ENCODE peak calls at places on chromosome 1, in six cellular contexts. R is heart right ventricle, X is heart left ventricle, F is cardiac muscle cell, M is colonic mucosa, J is fibroblast of lung. G is an unnamed sample.

GRCh38 chr1:229087906-229088305 is 183.0 kb upstream of the RAB4A start:
- DNase-seq in J (no peak), X (no peak), F (no peak), M (no peak), R (no peak), G (no peak)

GRCh38 chr1:198275598-198275997 is 118.8 kb downstream of the NEK7 start:
- DNase-seq in J (peak; percentile 44), M (no peak), R (no peak), X (no peak), F (no peak), G (no peak)

GRCh38 chr1:32400876-32401631 is 6.8 kb upstream of the BSDC1 start:
- DNase-seq in R (peak; percentile 87), X (peak; percentile 87), F (peak; percentile 91), M (peak; percentile 89), J (peak; percentile 88), G (peak; percentile 85)

GRCh38 chr1:92408825-92409224 is 77.9 kb downstream of the GFI1 start:
- DNase-seq in X (no peak), F (no peak), J (no peak), R (no peak), M (no peak), G (no peak)

GRCh38 chr1:150577557-150578277 is 1.7 kb downstream of the MCL1 start:
- DNase-seq in M (no peak), X (no peak), J (peak; percentile 78), R (no peak), F (no peak), G (no peak)

GRCh38 chr1:1440262-1440772 is 4.8 kb downstream of the VWA1 start:
- DNase-seq in R (no peak), F (no peak), X (no peak), M (no peak), J (no peak), G (no peak)

GRCh38 chr1:209674957-209675566 is at the start of gene G0S2:
- DNase-seq in X (peak; percentile 83), M (peak; percentile 85), F (peak; percentile 83), J (peak; percentile 87), R (peak; percentile 81), G (peak; percentile 74)

GRCh38 chr1:115757866-115758265 is 10.6 kb downstream of the CASQ2 start:
- DNase-seq in M (no peak), R (no peak), X (no peak), F (no peak), J (peak; percentile 69), G (no peak)

GRCh38 chr1:2914702-2915101 is 106.6 kb upstream of the ACTRT2 start:
- DNase-seq in J (no peak), X (no peak), F (no peak), R (no peak), M (no peak), G (no peak)

GRCh38 chr1:58583496-58583895 is 6.4 kb upstream of the TACSTD2 start:
- DNase-seq in X (no peak), R (no peak), M (no peak), F (no peak), J (no peak), G (no peak)

GRCh38 chr1:230243583-230244377 is 176.7 kb downstream of the GALNT2 start:
- DNase-seq in M (no peak), R (no peak), J (peak; percentile 55), X (no peak), F (no peak), G (no peak)

GRCh38 chr1:51445346-51446090 is 73.5 kb downstream of the EPS15 start:
- DNase-seq in X (no peak), R (no peak), M (no peak), J (peak; percentile 45), F (no peak), G (no peak)

GRCh38 chr1:176566004-176566975 is 103.3 kb downstream of the PAPPA2 start:
- DNase-seq in J (peak; percentile 48), M (peak; percentile 22), X (no peak), R (peak; percentile 13), F (no peak), G (no peak)

GRCh38 chr1:89821322-89822108 is 683 bp downstream of the LRRC8D start:
- DNase-seq in M (peak; percentile 76), R (peak; percentile 23), F (peak; percentile 64), X (peak; percentile 36), J (peak; percentile 20), G (peak; percentile 86)

GRCh38 chr1:112054504-112054903 is 65.0 kb upstream of the KCND3 start:
- DNase-seq in J (no peak), X (no peak), F (no peak), M (no peak), R (peak; percentile 11), G (no peak)

GRCh38 chr1:92482404-92482664 is 4.4 kb downstream of the GFI1 start:
- DNase-seq in M (no peak), J (peak; percentile 35), X (no peak), R (no peak), F (peak; percentile 50), G (no peak)

GRCh38 chr1:48469616-48470500 is 2.1 kb downstream of the SPATA6 start:
- DNase-seq in F (peak; percentile 3), X (peak; percentile 57), R (peak; percentile 49), M (peak; percentile 49), J (peak; percentile 88), G (no peak)

GRCh38 chr1:48471103-48471502 is 901 bp downstream of the SPATA6 start:
- DNase-seq in M (peak; percentile 33), J (peak; percentile 19), X (no peak), F (no peak), R (peak; percentile 5), G (no peak)

GRCh38 chr1:48472747-48473146 is 743 bp upstream of the SPATA6 start:
- DNase-seq in M (no peak), X (no peak), F (no peak), R (no peak), J (peak; percentile 43), G (no peak)

GRCh38 chr1:48470506-48470905 is 1.5 kb downstream of the SPATA6 start:
- DNase-seq in M (peak; percentile 49), R (peak; percentile 47), J (peak; percentile 47), X (peak; percentile 37), F (peak; percentile 20), G (no peak)

GRCh38 chr1:48471603-48472576 is at the start of gene SPATA6:
- DNase-seq in X (peak; percentile 97), M (peak; percentile 100), R (peak; percentile 97), F (peak; percentile 98), J (peak; percentile 96), G (peak; percentile 99)
- TF ChIP-seq CTCF in X (no peak), M (no peak), R (peak; percentile 32), F (no peak), J (peak; percentile 8), G (no peak)

DNA sequence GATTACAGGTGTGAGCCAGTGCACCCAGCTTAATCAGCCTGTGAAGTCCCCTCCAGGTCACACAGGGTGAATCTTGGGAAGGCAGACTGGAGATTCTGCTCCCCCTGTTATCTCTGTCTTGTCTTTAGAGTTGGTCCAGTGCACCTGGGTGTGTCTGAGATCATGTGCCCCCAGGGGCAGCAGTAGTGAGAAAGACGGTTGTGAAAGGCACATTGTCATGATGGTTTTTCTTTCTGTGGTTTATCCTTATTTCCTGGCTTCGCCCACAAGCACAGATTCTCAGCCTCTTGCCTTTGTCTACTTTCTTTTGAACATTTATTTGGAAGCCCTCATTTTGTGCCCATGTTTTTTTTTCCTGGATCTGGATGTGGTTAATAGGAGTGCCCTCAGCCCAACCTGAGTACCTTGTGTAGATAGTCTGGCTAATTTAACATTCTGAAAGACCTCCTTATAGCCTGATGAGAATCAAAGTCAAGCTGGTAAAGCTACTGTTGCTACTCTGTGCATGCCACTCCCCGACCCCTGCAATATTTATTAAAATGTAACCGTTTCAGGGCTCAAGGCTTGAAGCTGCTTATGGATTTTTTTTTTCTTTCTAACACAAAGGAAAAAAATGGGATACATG is 23.7 kb downstream of the UCK2 start:
- DNase-seq in J (peak; percentile 26), F (no peak), X (no peak), M (no peak), R (no peak), G (no peak)
- H3K4me1 ChIP-seq in J (peaks cover 13% of the 10 kb centered on the region), F (peaks cover 28% of the 10 kb centered on the region), X (peaks cover 23% of the 10 kb centered on the region), M (no peaks in the 10 kb centered on the region), R (peaks cover 40% of the 10 kb centered on the region), G (peaks cover 1% of the 10 kb centered on the region)

DNA sequence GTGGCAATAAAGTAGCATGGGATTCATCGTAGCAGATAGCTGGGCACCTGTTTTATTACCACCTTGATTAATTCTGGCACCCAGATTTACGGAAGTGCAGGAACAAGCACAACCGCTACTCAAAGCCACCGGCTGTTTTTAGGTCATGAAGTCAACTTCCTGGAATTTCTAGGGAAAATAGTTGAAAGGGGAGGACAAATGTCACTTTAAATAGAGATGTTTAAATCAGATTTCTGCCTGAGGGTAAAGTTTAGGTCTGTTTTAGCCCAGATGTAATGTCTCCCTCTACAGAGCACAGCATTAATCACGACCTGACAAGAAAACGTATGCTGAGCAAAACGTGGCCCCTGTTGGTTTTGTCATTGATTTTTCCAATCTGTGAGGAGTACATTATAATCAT is 8.0 kb downstream of the ADGRL2 start:
- DNase-seq in J (no peak), M (no peak), X (no peak), F (peak; percentile 37), R (no peak), G (no peak)
- TF ChIP-seq CTCF in J (no peak), M (no peak), X (no peak), F (no peak), R (peak; percentile 45), G (no peak)

DNA sequence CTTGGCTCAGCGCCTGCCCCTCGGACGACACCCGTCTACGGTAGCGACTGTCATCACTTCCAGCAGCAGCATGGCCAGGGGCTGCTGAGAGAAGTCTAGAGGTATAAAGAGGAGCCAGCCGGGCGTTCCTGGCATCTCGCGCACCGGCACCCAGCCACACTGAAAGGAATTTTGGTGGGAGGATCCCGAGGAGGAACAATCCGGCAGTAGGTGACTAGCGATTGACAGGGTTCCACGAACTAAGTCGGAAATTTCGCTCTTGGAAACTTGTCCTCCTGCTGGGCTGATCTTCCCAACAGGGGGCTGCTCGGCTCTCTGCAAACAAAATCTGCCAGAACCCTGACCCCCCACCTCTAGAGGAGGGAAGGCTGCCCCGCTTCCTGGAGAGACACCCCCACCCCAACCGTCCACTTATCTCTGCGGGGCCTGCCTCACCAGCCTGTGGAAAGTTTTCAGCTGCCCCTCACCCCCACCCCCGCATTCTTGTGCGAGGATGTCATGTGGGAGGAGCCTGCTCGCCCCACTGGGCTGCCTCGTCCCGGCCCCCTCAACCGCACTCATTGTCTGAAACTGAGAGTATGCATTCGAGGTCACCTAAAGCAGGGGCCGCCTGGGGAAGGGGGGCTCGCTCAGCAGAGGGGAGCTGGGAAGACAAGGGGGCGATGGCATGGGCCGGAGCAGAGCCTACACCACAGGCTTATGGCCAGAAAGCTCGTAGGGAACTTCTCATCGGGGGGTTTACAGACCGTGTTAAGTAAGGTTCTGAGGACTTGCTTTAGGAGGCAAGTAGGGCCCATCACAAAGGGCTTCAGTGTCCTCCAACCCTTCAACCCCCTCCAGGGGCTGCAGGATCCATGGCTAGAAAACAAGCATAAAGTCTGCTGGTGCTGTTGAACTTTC is 9.6 kb downstream of the EPHA2 start:
- DNase-seq in X (peak; percentile 89), R (peak; percentile 90), M (peak; percentile 50), J (peak; percentile 78), F (peak; percentile 90), G (no peak)
- H3K4me1 ChIP-seq in X (peaks cover 76% of the 10 kb centered on the region), R (peaks cover 90% of the 10 kb centered on the region), M (peaks cover 15% of the 10 kb centered on the region), J (peaks cover 50% of the 10 kb centered on the region), F (peaks cover 51% of the 10 kb centered on the region), G (peaks cover 9% of the 10 kb centered on the region)

GRCh38 chr1:187413770-187414169 is 585.0 kb downstream of the PLA2G4A start:
- DNase-seq in X (no peak), F (no peak), J (peak; percentile 22), M (no peak), R (no peak), G (no peak)
- TF ChIP-seq CTCF in X (no peak), F (peak; percentile 22), J (peak; percentile 21), M (no peak), R (no peak), G (no peak)